ENCODE peak calls at places on chromosome 15, in seven cellular contexts. K is H1, L is spleen, G is stomach, T is vagina, O is HL-60, X is prostate gland. R is an unnamed sample.

GRCh38 chr15:45386420-45386819 is 8.1 kb upstream of the GATM start:
- DNase-seq in K (no peak), L (no peak), G (no peak), T (no peak), O (no peak), X (peak; percentile 30), R (no peak)

GRCh38 chr15:29921130-29921601 is 98.9 kb upstream of the TJP1 start:
- DNase-seq in K (no peak), L (no peak), G (no peak), T (no peak), O (no peak), X (no peak), R (no peak)

GRCh38 chr15:67173015-67173414 is 81.4 kb downstream of the AAGAB start:
- DNase-seq in K (no peak), L (no peak), G (no peak), T (no peak), O (no peak), X (no peak), R (peak; percentile 47)

GRCh38 chr15:48462688-48463087 is 131.5 kb downstream of the DUT start:
- DNase-seq in K (no peak), L (no peak), G (no peak), T (no peak), O (no peak), X (no peak), R (no peak)

GRCh38 chr15:82848201-82848993 is 39.0 kb downstream of the WHAMM start:
- DNase-seq in K (peak; percentile 23), L (no peak), G (no peak), T (no peak), O (no peak), X (no peak), R (no peak)

GRCh38 chr15:34355241-34355640 is 11.8 kb downstream of the LPCAT4 start:
- DNase-seq in K (no peak), L (no peak), G (no peak), T (no peak), O (no peak), X (no peak), R (no peak)

GRCh38 chr15:36850864-36851263 is 249.5 kb downstream of the MEIS2 start:
- DNase-seq in K (no peak), L (no peak), G (no peak), T (no peak), O (no peak), X (no peak), R (no peak)

GRCh38 chr15:56919708-56920637 is 1.5 kb downstream of the TCF12 start:
- DNase-seq in K (peak; percentile 60), L (no peak), G (no peak), T (no peak), O (no peak), X (peak; percentile 18), R (peak; percentile 75)

GRCh38 chr15:68333775-68334470 is 56.4 kb downstream of the FEM1B start:
- DNase-seq in K (no peak), L (peak; percentile 81), G (no peak), T (no peak), O (peak; percentile 37), X (no peak), R (peak; percentile 80)

GRCh38 chr15:58568157-58568571 is 136.4 kb downstream of the LIPC start:
- DNase-seq in K (peak; percentile 30), L (no peak), G (peak; percentile 51), T (no peak), O (peak; percentile 42), X (no peak), R (no peak)

GRCh38 chr15:29747837-29748417 is 74.3 kb downstream of the TJP1 start:
- DNase-seq in K (no peak), L (no peak), G (no peak), T (no peak), O (no peak), X (no peak), R (no peak)

GRCh38 chr15:68783226-68784054 is 37.3 kb downstream of the ANP32A start:
- DNase-seq in K (peak; percentile 82), L (peak; percentile 89), G (peak; percentile 77), T (peak; percentile 72), O (no peak), X (peak; percentile 45), R (peak; percentile 63)

GRCh38 chr15:37794947-37795346 is 139.5 kb upstream of the TMCO5A start:
- DNase-seq in K (no peak), L (no peak), G (no peak), T (no peak), O (no peak), X (no peak), R (no peak)

GRCh38 chr15:25504307-25504706 is 65.5 kb upstream of the UBE3A start:
- DNase-seq in K (no peak), L (no peak), G (no peak), T (no peak), O (no peak), X (no peak), R (no peak)

GRCh38 chr15:42207674-42208579 is at the start of gene VPS39:
- DNase-seq in K (peak; percentile 86), L (peak; percentile 95), G (peak; percentile 85), T (no peak), O (peak; percentile 70), X (peak; percentile 70), R (peak; percentile 90)

GRCh38 chr15:68488290-68488689 is 56.3 kb upstream of the ITGA11 start:
- DNase-seq in K (no peak), L (no peak), G (no peak), T (no peak), O (no peak), X (no peak), R (no peak)

GRCh38 chr15:68047826-68048225 is 6.3 kb upstream of the PIAS1 start:
- DNase-seq in K (no peak), L (no peak), G (no peak), T (no peak), O (no peak), X (no peak), R (no peak)

GRCh38 chr15:41894791-41895463 is 1.1 kb upstream of the SPTBN5 start:
- DNase-seq in K (peak; percentile 57), L (peak; percentile 96), G (peak; percentile 68), T (no peak), O (peak; percentile 44), X (peak; percentile 36), R (peak; percentile 87)

GRCh38 chr15:75599396-75599795 is 20.3 kb upstream of the PTPN9 start:
- DNase-seq in K (no peak), L (no peak), G (no peak), T (no peak), O (no peak), X (no peak), R (no peak)
- TF ChIP-seq POLR2AphosphoS5 in K (no peak), L (no peak), G (no peak), T (no peak), O (no peak), X (no peak), R (no peak)

GRCh38 chr15:74614744-74615312 is 808 bp upstream of the CLK3 start:
- DNase-seq in K (no peak), L (peak; percentile 97), G (peak; percentile 84), T (no peak), O (peak; percentile 67), X (peak; percentile 71), R (peak; percentile 94)
- TF ChIP-seq POLR2AphosphoS5 in K (no peak), L (peak; percentile 89), G (peak; percentile 31), T (no peak), O (no peak), X (no peak), R (peak; percentile 63)

GRCh38 chr15:40869686-40870085 is 4.3 kb downstream of the RHOV start:
- DNase-seq in K (no peak), L (no peak), G (no peak), T (no peak), O (no peak), X (no peak), R (no peak)

GRCh38 chr15:40871749-40872617 is 2.1 kb downstream of the RHOV start:
- DNase-seq in K (no peak), L (no peak), G (peak; percentile 85), T (no peak), O (no peak), X (peak; percentile 82), R (no peak)

GRCh38 chr15:40873625-40874561 is at the start of gene RHOV:
- DNase-seq in K (peak; percentile 87), L (peak; percentile 86), G (peak; percentile 82), T (no peak), O (no peak), X (peak; percentile 81), R (peak; percentile 72)

GRCh38 chr15:40872791-40873526 is 1.1 kb downstream of the RHOV start:
- DNase-seq in K (no peak), L (no peak), G (no peak), T (no peak), O (no peak), X (no peak), R (no peak)

DNA sequence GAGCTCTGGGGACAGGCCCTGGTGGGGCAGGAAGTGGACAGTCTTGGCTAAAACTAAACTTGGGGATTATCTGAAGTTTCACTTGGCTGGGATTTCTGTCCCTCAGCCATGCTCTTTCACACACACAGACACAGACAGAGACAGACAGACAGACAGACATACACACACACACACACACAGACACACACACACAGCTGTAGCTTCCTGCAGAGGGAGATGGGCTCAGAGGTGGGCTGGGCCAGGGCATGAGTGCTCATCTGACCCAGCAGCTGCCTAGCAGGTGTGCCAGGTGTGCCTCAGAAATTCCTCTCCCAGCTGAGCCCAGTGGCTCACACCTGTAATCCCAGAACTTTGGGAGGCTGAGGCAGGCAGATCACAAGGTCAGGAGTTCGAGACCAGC is 3.3 kb downstream of the RHOV start:
- DNase-seq in K (no peak), L (no peak), G (no peak), T (no peak), O (no peak), X (no peak), R (no peak)
- TF ChIP-seq POLR2AphosphoS5 in K (no peak), L (no peak), G (no peak), T (no peak), O (no peak), X (no peak), R (no peak)

DNA sequence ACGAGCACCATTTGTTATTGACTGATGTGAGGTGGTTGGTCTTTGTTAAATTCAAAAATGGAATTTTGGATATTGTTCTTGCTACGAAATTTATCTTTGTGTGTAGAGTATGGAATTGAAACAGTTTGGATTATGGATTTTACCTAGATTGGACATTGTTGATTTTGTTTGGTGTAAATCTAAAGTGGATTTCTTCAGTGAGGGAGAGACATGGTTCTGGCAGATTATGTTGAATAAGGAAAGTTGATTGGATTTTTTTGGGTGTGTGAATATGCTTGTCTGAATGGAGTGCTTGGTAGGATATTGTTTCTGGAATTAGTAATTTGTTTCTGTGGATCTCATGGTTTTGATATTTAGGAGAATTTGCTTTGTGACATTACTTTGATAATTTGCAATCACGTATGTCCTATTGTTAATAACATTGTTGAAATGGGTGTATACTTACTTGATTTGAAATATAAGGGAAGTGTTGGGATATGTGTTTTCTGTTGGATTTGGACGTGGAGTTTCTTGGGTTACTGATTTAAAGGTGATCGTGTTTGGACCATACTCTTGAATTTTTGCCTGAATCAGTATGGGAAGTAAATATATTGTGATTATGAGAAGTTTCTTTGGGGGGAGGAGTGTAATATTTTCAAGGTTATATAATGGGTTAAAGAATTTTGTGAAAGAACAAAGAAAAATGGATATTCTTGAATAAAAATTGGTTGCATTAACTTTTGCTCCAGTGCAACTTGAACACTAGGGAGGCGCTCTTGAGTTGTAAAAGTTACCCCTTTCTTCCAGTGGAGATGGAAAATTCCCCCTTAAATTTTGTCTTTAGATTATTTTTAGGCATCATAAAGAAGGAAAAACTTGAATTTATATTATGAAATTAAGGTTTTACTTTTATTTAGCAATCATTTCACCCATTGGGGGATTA is 875 bp upstream of the CHD2 start:
- DNase-seq in K (no peak), L (no peak), G (no peak), T (no peak), O (no peak), X (peak; percentile 1), R (no peak)
- TF ChIP-seq POLR2AphosphoS5 in K (peak; percentile 3), L (no peak), G (no peak), T (no peak), O (no peak), X (no peak), R (no peak)